ENCODE peak calls at places on chromosome 15, in four cellular contexts. K, S, H and R are unnamed samples.

GRCh38 chr15:85440451-85440850 is 60.0 kb downstream of the AKAP13 start:
- DNase-seq in K (no peak), S (no peak), H (peak; percentile 47), R (no peak)

GRCh38 chr15:66702770-66703539 is 919 bp downstream of the SMAD6 start:
- DNase-seq in K (peak; percentile 83), S (peak; percentile 23), H (peak; percentile 49), R (no peak)

GRCh38 chr15:52193321-52193720 is 2.1 kb upstream of the GNB5 start:
- DNase-seq in K (no peak), S (no peak), H (no peak), R (no peak)

GRCh38 chr15:55007561-55007960 is 189.2 kb downstream of the RSL24D1 start:
- DNase-seq in K (no peak), S (no peak), H (no peak), R (no peak)

GRCh38 chr15:68631621-68632051 is 52.8 kb downstream of the CORO2B start:
- DNase-seq in K (no peak), S (no peak), H (no peak), R (no peak)

GRCh38 chr15:94075349-94075748 is 156.0 kb upstream of the MCTP2 start:
- DNase-seq in K (peak; percentile 69), S (no peak), H (no peak), R (no peak)

GRCh38 chr15:39787479-39787878 is 4.8 kb upstream of the FSIP1 start:
- DNase-seq in K (no peak), S (no peak), H (no peak), R (no peak)

GRCh38 chr15:98369081-98369716 is 279.1 kb upstream of the IGF1R start:
- DNase-seq in K (no peak), S (no peak), H (no peak), R (no peak)

GRCh38 chr15:101618861-101619614 is 33.1 kb downstream of the TM2D3 start:
- DNase-seq in K (no peak), S (no peak), H (no peak), R (no peak)

GRCh38 chr15:51736069-51736468 is 1.4 kb downstream of the LYSMD2 start:
- DNase-seq in K (no peak), S (no peak), H (peak; percentile 46), R (no peak)

GRCh38 chr15:68283401-68283800 is 5.9 kb downstream of the FEM1B start:
- DNase-seq in K (no peak), S (no peak), H (no peak), R (no peak)

GRCh38 chr15:62059108-62059817 is 984 bp downstream of the VPS13C start:
- DNase-seq in K (no peak), S (no peak), H (no peak), R (no peak)

GRCh38 chr15:51750942-51751686 is at the start of gene TMOD2:
- DNase-seq in K (peak; percentile 83), S (peak; percentile 35), H (peak; percentile 82), R (no peak)

GRCh38 chr15:61088675-61089074 is 140.4 kb downstream of the RORA start:
- DNase-seq in K (no peak), S (no peak), H (peak; percentile 25), R (no peak)

GRCh38 chr15:101396484-101397261 is 92.8 kb downstream of the PCSK6 start:
- DNase-seq in K (no peak), S (no peak), H (no peak), R (peak; percentile 7)

GRCh38 chr15:35784745-35785144 is 238.8 kb upstream of the DPH6 start:
- DNase-seq in K (no peak), S (no peak), H (no peak), R (no peak)

GRCh38 chr15:79450648-79451047 is 18.5 kb downstream of the MINAR1 start:
- DNase-seq in K (no peak), S (no peak), H (no peak), R (no peak)
- TF ChIP-seq CTCF in K (no peak), S (peak; percentile 44), H (no peak), R (no peak)

DNA sequence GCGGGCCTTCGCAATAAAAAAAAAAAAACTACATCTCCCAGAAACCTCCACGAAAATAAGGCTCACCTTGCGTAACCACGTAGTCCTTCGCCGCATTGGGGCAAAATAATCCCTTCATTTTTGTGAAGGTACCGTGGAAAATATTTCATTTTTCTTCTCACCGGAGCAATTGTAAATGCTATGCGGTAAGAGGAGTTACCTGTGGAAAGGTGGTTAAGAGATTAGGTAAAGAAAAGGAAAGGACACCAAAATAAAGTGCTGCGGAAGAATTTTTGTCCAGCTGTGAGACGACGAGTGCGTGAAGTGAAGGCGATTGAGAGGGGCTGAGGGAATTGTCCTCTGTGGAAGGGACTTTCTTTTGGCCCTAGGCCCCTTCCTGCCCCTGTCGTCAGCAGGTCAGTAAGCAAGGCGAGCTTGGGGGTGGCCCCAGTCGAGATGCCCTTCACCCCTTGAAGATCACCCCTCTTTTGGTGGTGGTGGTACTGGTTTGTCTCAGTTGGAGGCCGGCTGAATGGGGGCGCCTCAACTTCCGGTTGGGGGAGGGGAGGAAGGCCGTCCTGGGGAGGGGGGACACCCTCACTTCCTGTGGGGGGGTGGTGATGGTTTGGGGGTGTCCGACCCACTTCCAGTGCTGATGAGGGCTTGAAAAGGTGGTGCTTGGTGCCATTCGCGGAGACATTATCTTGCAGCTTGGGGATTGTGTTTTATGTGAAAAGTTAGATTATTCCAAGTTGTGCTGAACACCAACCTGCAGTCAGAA is at the start of gene HMG20A:
- DNase-seq in K (peak; percentile 89), S (peak; percentile 58), H (peak; percentile 71), R (peak; percentile 47)
- TF ChIP-seq CTCF in K (no peak), S (no peak), H (no peak), R (no peak)

GRCh38 chr15:31461911-31462480 is 135.4 kb downstream of the KLF13 start:
- DNase-seq in K (no peak), S (no peak), H (no peak), R (no peak)
- TF ChIP-seq CTCF in K (no peak), S (no peak), H (no peak), R (no peak)

GRCh38 chr15:70382009-70382749 is 284.5 kb upstream of the TLE3 start:
- DNase-seq in K (no peak), S (no peak), H (no peak), R (no peak)

GRCh38 chr15:70379134-70379533 is 281.4 kb upstream of the TLE3 start:
- DNase-seq in K (no peak), S (no peak), H (no peak), R (no peak)

GRCh38 chr15:70380484-70380883 is 282.8 kb upstream of the TLE3 start:
- DNase-seq in K (no peak), S (no peak), H (no peak), R (no peak)

GRCh38 chr15:70378126-70379031 is 280.7 kb upstream of the TLE3 start:
- DNase-seq in K (no peak), S (no peak), H (no peak), R (no peak)

GRCh38 chr15:70379938-70380337 is 282.2 kb upstream of the TLE3 start:
- DNase-seq in K (no peak), S (no peak), H (no peak), R (no peak)
- TF ChIP-seq CTCF in K (no peak), S (no peak), H (no peak), R (no peak)

DNA sequence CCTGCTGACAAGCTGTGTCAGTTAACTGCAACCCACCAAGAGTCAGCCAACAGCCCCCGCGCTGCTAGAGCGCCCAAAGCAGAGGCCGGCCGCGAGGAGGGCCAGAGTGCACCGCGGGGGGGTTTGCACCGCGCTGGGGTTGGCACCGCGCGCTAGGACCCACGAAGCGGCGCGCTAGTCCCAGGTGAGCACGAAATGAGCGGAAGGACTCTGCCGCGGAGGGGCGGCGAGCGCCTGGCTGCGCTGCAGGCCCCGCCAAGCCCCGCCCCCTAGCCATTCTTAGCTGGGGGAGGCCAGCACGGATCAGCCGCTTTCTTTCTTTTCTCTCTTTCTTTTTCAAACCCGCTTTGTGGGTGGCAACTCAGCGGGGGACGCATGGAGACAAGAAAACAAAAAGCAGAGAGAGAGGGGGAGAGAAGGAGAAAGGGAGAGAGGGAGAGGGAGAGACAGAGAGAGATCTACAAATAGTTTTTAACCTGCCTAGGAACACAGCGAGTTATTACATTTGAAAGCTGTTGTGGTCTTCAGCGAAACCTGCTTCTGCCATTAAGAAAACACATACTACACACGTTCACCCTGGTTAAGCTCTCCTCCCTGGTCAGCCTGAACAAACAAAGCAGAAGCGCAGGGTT is 6.9 kb upstream of the FOXB1 start:
- DNase-seq in K (peak; percentile 54), S (no peak), H (peak; percentile 85), R (no peak)
- TF ChIP-seq CTCF in K (no peak), S (no peak), H (peak; percentile 4), R (no peak)